ENCODE peak calls at places on chromosomes 1 and 21, in five cellular contexts. F, B, H, Y and W are unnamed samples.

GRCh38 chr1:197683895-197684553 is 91.3 kb downstream of the DENND1B start:
- DNase-seq in F (no peak), B (no peak), H (no peak), Y (no peak), W (no peak)

GRCh38 chr21:42171091-42172053 is 47.6 kb upstream of the ABCG1 start:
- DNase-seq in F (peak), B (peak), H (no peak), Y (no peak), W (no peak)

GRCh38 chr21:41948404-41948895 is 5.4 kb downstream of the C2CD2 start:
- DNase-seq in F (no peak), B (no peak), H (no peak), Y (no peak), W (no peak)

GRCh38 chr1:176852124-176852523 is 312.4 kb downstream of the ASTN1 start:
- DNase-seq in F (no peak), B (no peak), H (no peak), Y (no peak), W (no peak)

GRCh38 chr1:93715529-93716126 is 34.0 kb upstream of the BCAR3 start:
- DNase-seq in F (no peak), B (no peak), H (no peak), Y (no peak), W (no peak)

GRCh38 chr1:219460561-219461511 is 152.1 kb downstream of the ZC3H11B start:
- DNase-seq in F (no peak), B (no peak), H (no peak), Y (no peak), W (no peak)

GRCh38 chr1:185517808-185518419 is 200.9 kb upstream of the IVNS1ABP start:
- DNase-seq in F (no peak), B (no peak), H (no peak), Y (no peak), W (peak)

GRCh38 chr1:74689800-74690696 is 16.5 kb upstream of the ERICH3 start:
- DNase-seq in F (peak), B (peak), H (no peak), Y (no peak), W (peak)

GRCh38 chr1:66364578-66365391 is 169.2 kb upstream of the SGIP1 start:
- DNase-seq in F (no peak), B (no peak), H (no peak), Y (no peak), W (no peak)

GRCh38 chr1:208203848-208204609 is 40.2 kb downstream of the PLXNA2 start:
- DNase-seq in F (no peak), B (no peak), H (no peak), Y (no peak), W (no peak)

GRCh38 chr1:228416217-228416971 is at the start of gene TRIM17:
- DNase-seq in F (peak), B (no peak), H (no peak), Y (no peak), W (no peak)

GRCh38 chr1:195462152-195462551 is 1146.1 kb downstream of the KCNT2 start:
- DNase-seq in F (no peak), B (no peak), H (no peak), Y (no peak), W (no peak)

GRCh38 chr1:1371741-1372711 is 3.0 kb downstream of the AURKAIP1 start:
- DNase-seq in F (peak), B (peak), H (peak), Y (peak), W (peak)